ENCODE peak calls at places on chromosomes 16 and 17, in nine cellular contexts. K, Q, E, H, B, V, R, T and S are unnamed samples.

GRCh38 chr17:78186689-78187595 is at the start of the genes AFMID and TK1:
- DNase-seq in T (peak; percentile 71), Q (peak; percentile 99), B (peak; percentile 99), V (peak; percentile 97), H (peak; percentile 98), R (peak; percentile 99), K (peak; percentile 96), E (peak; percentile 99), S (peak; percentile 100)

GRCh38 chr16:77657016-77657415 is 65.3 kb upstream of the NUDT7 start:
- DNase-seq in T (no peak), H (no peak), Q (no peak), R (peak; percentile 66), K (no peak), E (no peak), B (peak; percentile 31), V (no peak), S (no peak)

GRCh38 chr16:65284583-65284982 is 162.7 kb upstream of the CDH11 start:
- DNase-seq in R (no peak), K (no peak), H (no peak), E (no peak), Q (no peak), T (no peak), V (no peak), B (no peak), S (no peak)

GRCh38 chr16:75265911-75266701 is 14.7 kb upstream of the BCAR1 start:
- DNase-seq in E (peak; percentile 89), K (peak; percentile 75), H (peak; percentile 92), V (peak; percentile 83), B (peak; percentile 95), R (peak; percentile 77), T (no peak), Q (peak; percentile 91), S (peak; percentile 61)

GRCh38 chr16:87119748-87120147 is 197.4 kb downstream of the C16orf95 start:
- DNase-seq in H (no peak), K (no peak), Q (no peak), E (no peak), V (no peak), B (no peak), T (no peak), R (no peak), S (no peak)

GRCh38 chr16:66511615-66512500 is 38.1 kb downstream of the TK2 start:
- DNase-seq in T (no peak), V (no peak), Q (peak; percentile 58), R (peak; percentile 90), H (no peak), B (peak; percentile 33), K (no peak), E (peak; percentile 25), S (peak; percentile 45)

GRCh38 chr16:76668207-76668725 is 391.1 kb downstream of the CNTNAP4 start:
- DNase-seq in Q (no peak), R (no peak), K (no peak), H (no peak), B (peak; percentile 61), E (no peak), T (no peak), V (no peak), S (peak; percentile 1)

GRCh38 chr16:47063011-47063724 is 80.6 kb downstream of the NETO2 start:
- DNase-seq in B (no peak), R (no peak), E (no peak), V (no peak), K (no peak), H (no peak), Q (no peak), T (no peak), S (no peak)

GRCh38 chr16:77531741-77532140 is 96.9 kb upstream of the ADAMTS18 start:
- DNase-seq in E (no peak), Q (no peak), H (no peak), B (no peak), V (no peak), K (no peak), R (peak; percentile 36), T (no peak), S (peak; percentile 3)

GRCh38 chr16:60304725-60305124 is 1570.6 kb upstream of the GOT2 start:
- DNase-seq in H (no peak), V (no peak), B (no peak), E (no peak), R (no peak), Q (no peak), T (no peak), K (no peak), S (no peak)

GRCh38 chr17:44221072-44221861 is 1.8 kb upstream of the UBTF start:
- DNase-seq in Q (peak; percentile 82), B (peak; percentile 92), T (peak; percentile 65), R (peak; percentile 85), K (peak; percentile 85), H (peak; percentile 93), V (peak; percentile 92), E (peak; percentile 82), S (peak; percentile 90)

GRCh38 chr17:69082696-69083095 is 22.0 kb upstream of the ABCA9 start:
- DNase-seq in Q (no peak), T (no peak), R (no peak), E (no peak), H (no peak), K (no peak), B (no peak), V (no peak), S (no peak)

GRCh38 chr17:28160610-28161009 is 118.1 kb downstream of the NLK start:
- DNase-seq in R (no peak), E (no peak), V (no peak), B (no peak), Q (no peak), T (no peak), H (no peak), K (no peak), S (no peak)

GRCh38 chr17:63596856-63597557 is 3.7 kb upstream of the TACO1 start:
- DNase-seq in V (no peak), T (no peak), Q (no peak), B (no peak), R (no peak), E (no peak), K (no peak), H (no peak), S (no peak)
- H3K27ac ChIP-seq in V (no peak overlapping the region), T (no peak overlapping the region), Q (no peak overlapping the region), B (no peak overlapping the region), R (no peak overlapping the region), E (no peak overlapping the region), K (no peak overlapping the region), H (no peak overlapping the region), S (no peak overlapping the region)

DNA sequence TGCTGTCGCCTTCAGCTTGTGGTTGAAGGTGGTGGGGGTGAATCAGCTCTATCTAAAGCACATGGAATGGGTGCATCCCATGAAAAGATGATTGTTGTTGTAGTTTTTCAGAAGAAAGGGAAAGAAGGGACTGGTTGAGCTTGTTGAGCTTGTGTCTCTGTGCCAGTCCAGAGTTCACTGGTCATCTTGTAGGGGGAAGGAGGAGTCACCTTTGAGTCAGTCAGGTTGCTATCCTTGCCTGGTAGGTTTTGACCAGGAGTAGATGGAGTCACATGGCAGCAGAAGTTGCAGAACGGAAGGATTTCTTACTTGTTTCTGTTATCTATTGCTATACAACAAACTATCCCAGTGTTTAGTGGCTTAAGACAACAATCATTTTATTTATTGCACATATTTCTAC is 73.3 kb downstream of the PLCG2 start:
- DNase-seq in T (no peak), V (no peak), R (no peak), E (no peak), B (no peak), H (no peak), K (no peak), Q (no peak), S (no peak)
- H3K4me1 ChIP-seq in T (no peaks in the 10 kb centered on the region), V (peaks cover 3% of the 10 kb centered on the region), R (peaks cover 4% of the 10 kb centered on the region), E (no peaks in the 10 kb centered on the region), B (peaks cover 6% of the 10 kb centered on the region), H (peaks cover 18% of the 10 kb centered on the region), K (no peaks in the 10 kb centered on the region), Q (no peaks in the 10 kb centered on the region), S (no peaks in the 10 kb centered on the region)

GRCh38 chr16:19707699-19708497 is 10.1 kb downstream of the KNOP1 start:
- DNase-seq in T (no peak), E (no peak), H (peak; percentile 68), Q (no peak), K (no peak), B (no peak), R (no peak), V (no peak), S (no peak)
- H3K27ac ChIP-seq in T (no peak overlapping the region), E (no peak overlapping the region), H (no peak overlapping the region), Q (no peak overlapping the region), K (peak overlapping the region; percentile 86), B (no peak overlapping the region), R (no peak overlapping the region), V (no peak overlapping the region), S (no peak overlapping the region)

GRCh38 chr16:88865310-88865709 is 1.1 kb downstream of the PABPN1L start:
- DNase-seq in Q (no peak), E (no peak), K (no peak), T (no peak), R (no peak), B (no peak), V (no peak), H (no peak), S (no peak)

GRCh38 chr16:88864521-88864920 is 1.9 kb downstream of the PABPN1L start:
- DNase-seq in R (no peak), T (no peak), K (no peak), V (no peak), E (no peak), H (no peak), B (no peak), Q (no peak), S (no peak)

GRCh38 chr16:88863426-88863825 is 3.0 kb downstream of the PABPN1L start:
- DNase-seq in Q (no peak), R (no peak), T (no peak), B (no peak), V (no peak), K (no peak), H (no peak), E (no peak), S (no peak)

GRCh38 chr16:88862968-88863367 is 3.5 kb downstream of the PABPN1L start:
- DNase-seq in R (no peak), H (no peak), K (no peak), E (no peak), B (no peak), V (no peak), T (no peak), Q (no peak), S (no peak)

DNA sequence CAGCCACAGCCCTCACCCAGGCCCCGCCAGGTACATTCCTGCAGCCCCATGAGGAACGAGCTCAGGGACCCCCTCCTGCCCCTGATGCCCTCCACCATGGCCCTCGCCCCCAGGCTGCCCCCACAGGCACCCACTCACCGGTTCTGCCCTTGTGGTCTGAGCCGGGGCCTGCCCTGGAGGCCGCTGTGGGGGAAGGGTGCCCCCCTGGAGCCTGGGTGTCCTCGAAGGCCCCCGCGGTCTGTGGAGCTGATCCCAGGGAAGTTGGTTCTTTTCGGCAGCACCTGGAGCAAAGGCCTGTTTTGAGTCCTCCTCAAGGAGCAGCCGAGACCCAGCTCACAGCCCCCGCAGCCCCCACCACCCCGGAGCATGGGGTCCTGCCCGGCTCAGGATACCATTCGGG is 2.4 kb downstream of the PABPN1L start:
- DNase-seq in R (no peak), B (no peak), K (no peak), T (no peak), E (no peak), V (no peak), H (no peak), Q (no peak), S (no peak)
- H3K4me1 ChIP-seq in R (no peaks in the 10 kb centered on the region), B (no peaks in the 10 kb centered on the region), K (no peaks in the 10 kb centered on the region), T (peaks cover 3% of the 10 kb centered on the region), E (no peaks in the 10 kb centered on the region), V (peaks cover 3% of the 10 kb centered on the region), H (no peaks in the 10 kb centered on the region), Q (no peaks in the 10 kb centered on the region), S (peaks cover 14% of the 10 kb centered on the region)

GRCh38 chr17:8133941-8134340 is 10.0 kb upstream of the HES7 start:
- DNase-seq in H (no peak), Q (no peak), T (no peak), K (no peak), E (no peak), B (no peak), V (no peak), R (no peak), S (no peak)
- H3K27ac ChIP-seq in H (no peak overlapping the region), Q (no peak overlapping the region), T (no peak overlapping the region), K (no peak overlapping the region), E (no peak overlapping the region), B (no peak overlapping the region), V (no peak overlapping the region), R (peak overlapping the region; percentile 35), S (no peak overlapping the region)